ENCODE peak calls at places on chromosomes 4 and X, in four cellular contexts. U, M, O and V are unnamed samples.

GRCh38 chrX:12894074-12894691 is 12.2 kb upstream of the TLR8 start:
- DNase-seq in O (peak), U (peak), M (no peak), V (peak)

GRCh38 chr4:2788101-2788500 is 4.8 kb upstream of the SH3BP2 start:
- DNase-seq in U (no peak), O (no peak), M (no peak), V (no peak)

GRCh38 chrX:7889680-7890079 is 37.5 kb downstream of the PNPLA4 start:
- DNase-seq in M (no peak), U (no peak), O (no peak), V (no peak)

GRCh38 chr4:39715788-39716187 is 17.9 kb downstream of the UBE2K start:
- DNase-seq in U (no peak), O (no peak), M (no peak), V (no peak)

GRCh38 chrX:150363561-150364346 is 637 bp downstream of the MAMLD1 start:
- DNase-seq in M (no peak), O (no peak), U (no peak), V (no peak)

GRCh38 chrX:133185119-133185518 is 33.0 kb downstream of the TFDP3 start:
- DNase-seq in U (no peak), O (no peak), M (no peak), V (no peak)

GRCh38 chr4:53205970-53206369 is 159.9 kb downstream of the SCFD2 start:
- DNase-seq in U (no peak), O (no peak), M (no peak), V (no peak)

GRCh38 chrX:123959281-123960063 is 2.0 kb upstream of the STAG2 start:
- DNase-seq in O (no peak), M (no peak), U (peak), V (peak)

GRCh38 chr4:184900184-184900583 is 74.4 kb upstream of the ACSL1 start:
- DNase-seq in U (no peak), O (no peak), M (no peak), V (no peak)

GRCh38 chr4:26081795-26082498 is 167.9 kb downstream of the SMIM20 start:
- DNase-seq in M (no peak), U (no peak), O (no peak), V (no peak)

GRCh38 chr4:23931489-23931830 is 41.6 kb upstream of the PPARGC1A start:
- DNase-seq in M (no peak), O (no peak), U (no peak), V (no peak)

GRCh38 chr4:94285666-94286065 is 57.0 kb downstream of the HPGDS start:
- DNase-seq in M (no peak), O (no peak), U (no peak), V (no peak)

GRCh38 chrX:96407501-96407900 is 277.1 kb upstream of the DIAPH2 start:
- DNase-seq in O (no peak), U (no peak), M (no peak), V (no peak)

GRCh38 chr4:100742045-100742444 is 224.2 kb upstream of the EMCN start:
- DNase-seq in U (no peak), O (no peak), M (no peak), V (no peak)

GRCh38 chr4:48017108-48017527 is 546 bp downstream of the NIPAL1 start:
- DNase-seq in U (peak), O (no peak), M (peak), V (peak)

GRCh38 chrX:74521961-74522833 is 92.2 kb downstream of the RLIM start:
- DNase-seq in M (no peak), O (no peak), U (no peak), V (no peak)

GRCh38 chr4:139017861-139018260 is 2.3 kb downstream of the NOCT start:
- DNase-seq in O (no peak), M (no peak), U (no peak), V (no peak)

GRCh38 chrX:10360121-10360520 is 203.3 kb downstream of the CLCN4 start:
- DNase-seq in U (no peak), O (no peak), M (no peak), V (no peak)

GRCh38 chr4:47933798-47934197 is 19.4 kb upstream of the NFXL1 start:
- DNase-seq in U (no peak), M (no peak), O (no peak), V (no peak)

GRCh38 chr4:183438458-183439113 is 5.8 kb upstream of the CDKN2AIP start:
- DNase-seq in O (no peak), U (no peak), M (no peak), V (no peak)